ENCODE peak calls at places on chromosome 22, in nine cellular contexts. N, L, V, Z, M, I, G, W and D are unnamed samples.

GRCh38 chr22:32558681-32559355 is 84.2 kb downstream of the FBXO7 start:
- DNase-seq in W (no peak), G (peak), N (peak), V (peak), L (peak), M (no peak), I (no peak), Z (peak), D (no peak)

GRCh38 chr22:32531955-32532818 is 57.6 kb downstream of the FBXO7 start:
- DNase-seq in V (peak), G (no peak), N (peak), W (peak), M (no peak), L (no peak), Z (peak), I (peak), D (no peak)

GRCh38 chr22:46490538-46490937 is 46.9 kb downstream of the CELSR1 start:
- DNase-seq in N (no peak), M (no peak), L (no peak), W (no peak), G (no peak), I (no peak), V (no peak), Z (no peak), D (no peak)

GRCh38 chr22:24390156-24390555 is 37.2 kb upstream of the ADORA2A start:
- DNase-seq in L (no peak), G (no peak), M (no peak), W (no peak), V (no peak), N (no peak), I (no peak), Z (no peak), D (no peak)

GRCh38 chr22:36461665-36462474 is 19.6 kb downstream of the TXN2 start:
- DNase-seq in Z (peak), N (peak), V (peak), W (peak), M (no peak), I (peak), L (peak), G (peak), D (no peak)

GRCh38 chr22:48179571-48180546 is 1417.4 kb downstream of the TBC1D22A start:
- DNase-seq in V (no peak), L (no peak), G (no peak), W (no peak), M (no peak), Z (no peak), N (no peak), I (no peak), D (no peak)

GRCh38 chr22:41280065-41280464 is 5.9 kb downstream of the RANGAP1 start:
- DNase-seq in M (no peak), I (no peak), N (no peak), Z (no peak), G (no peak), W (no peak), V (no peak), L (no peak), D (no peak)

GRCh38 chr22:29272624-29273023 is 4.6 kb downstream of the EWSR1 start:
- DNase-seq in V (no peak), I (no peak), N (no peak), L (no peak), Z (no peak), G (no peak), W (no peak), M (no peak), D (no peak)

GRCh38 chr22:39596601-39597000 is 26.0 kb downstream of the CACNA1I start:
- DNase-seq in I (no peak), W (no peak), Z (no peak), V (no peak), L (no peak), G (no peak), N (no peak), M (no peak), D (no peak)

GRCh38 chr22:42684462-42685195 is 35.4 kb upstream of the CYB5R3 start:
- DNase-seq in V (peak), W (no peak), Z (peak), N (no peak), M (no peak), G (no peak), L (no peak), I (no peak), D (no peak)

DNA sequence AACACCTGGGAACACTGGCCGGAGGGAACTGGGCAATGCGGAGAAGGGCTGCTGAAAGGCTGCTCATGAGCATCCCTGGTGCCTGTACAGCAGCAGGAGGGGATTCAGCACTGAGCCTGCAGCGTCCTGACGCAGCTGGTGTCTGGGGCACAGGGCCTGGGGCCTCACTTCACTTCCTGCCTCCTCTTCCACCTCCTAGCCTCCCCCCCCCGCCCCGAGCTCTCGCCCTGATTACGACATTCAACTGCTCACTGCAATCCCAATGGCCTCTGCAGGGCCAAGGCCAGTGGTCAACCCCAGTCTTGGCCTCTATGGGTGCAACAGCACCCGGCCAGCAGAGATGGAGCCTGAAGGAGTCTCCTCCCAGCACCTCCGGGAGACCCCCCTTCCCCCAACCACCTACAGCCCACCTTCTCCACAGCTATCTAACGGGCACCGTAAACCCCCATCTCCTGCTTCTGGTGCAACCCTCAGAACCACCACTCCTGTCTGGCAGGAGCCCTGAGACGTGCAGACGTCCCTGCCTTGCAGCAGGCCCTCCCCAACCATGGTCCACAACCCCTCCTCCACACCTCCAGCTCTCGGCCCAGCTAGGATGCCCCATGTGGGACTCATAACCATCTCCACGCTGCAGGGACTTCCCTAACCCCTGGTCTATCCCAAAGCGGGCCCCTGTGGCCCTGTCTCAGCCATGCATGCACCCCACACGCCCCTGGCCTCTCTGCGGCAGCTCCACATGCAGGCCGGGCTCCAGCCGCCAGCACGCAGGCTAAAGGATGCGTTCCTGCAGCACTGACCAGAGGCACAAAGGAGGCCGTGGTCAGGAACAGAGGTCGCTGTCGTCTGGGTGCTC is 38.2 kb downstream of the BRD1 start:
- DNase-seq in I (no peak), L (no peak), N (peak), G (no peak), M (peak), Z (peak), V (peak), W (peak), D (no peak)
- TF ChIP-seq POLR2A in I (no peak), L (no peak), N (no peak), G (no peak), M (no peak), Z (no peak), V (no peak), W (no peak), D (no peak)

GRCh38 chr22:38257170-38257569 is 15.6 kb downstream of the TMEM184B start:
- DNase-seq in G (no peak), L (no peak), N (no peak), I (no peak), M (no peak), W (no peak), V (no peak), Z (no peak), D (no peak)
- H3K4me3 ChIP-seq in G (peak), L (no peak), N (peak), I (no peak), M (peak), W (no peak), V (peak), Z (peak), D (peak)

GRCh38 chr22:22936190-22936914 is 48.7 kb downstream of the IGLL5 start:
- DNase-seq in V (no peak), Z (no peak), I (no peak), G (no peak), N (no peak), W (no peak), M (no peak), L (no peak), D (no peak)
- TF ChIP-seq POLR2A in V (no peak), Z (no peak), I (no peak), G (no peak), N (no peak), W (no peak), M (no peak), L (no peak), D (no peak)

DNA sequence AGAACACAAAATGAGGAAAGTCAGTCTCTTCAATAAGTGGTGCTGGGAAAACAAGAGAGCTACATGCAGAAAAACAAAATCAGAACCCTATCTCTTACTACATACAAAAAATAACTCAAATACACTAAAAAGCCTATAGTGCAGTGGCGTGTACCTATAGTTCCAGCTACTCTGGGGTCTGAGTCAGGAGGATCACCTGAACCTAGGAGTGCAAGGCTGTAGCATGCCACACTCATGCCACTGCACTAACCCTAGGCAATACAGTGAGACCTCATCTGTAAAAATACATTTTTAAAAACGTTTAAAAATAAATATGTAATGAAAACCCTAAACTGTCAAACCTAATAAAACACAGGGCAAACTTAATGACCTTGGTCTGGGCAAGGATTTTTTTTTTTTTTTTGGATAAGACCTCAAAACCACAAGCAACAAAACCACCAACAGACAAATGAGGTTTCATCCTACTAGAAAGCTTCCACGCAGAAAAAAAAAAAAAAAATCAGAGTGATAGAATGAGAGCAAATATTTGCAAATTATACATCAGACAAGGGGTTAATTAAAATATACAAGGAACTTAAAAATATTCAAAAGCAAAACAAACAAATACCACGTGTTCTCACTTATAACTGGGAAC is 35.2 kb downstream of the XKR3 start:
- DNase-seq in Z (no peak), V (no peak), I (no peak), G (no peak), M (no peak), L (no peak), W (no peak), N (no peak), D (no peak)
- H3K4me3 ChIP-seq in Z (no peak), V (no peak), I (no peak), G (no peak), M (no peak), L (no peak), W (no peak), N (no peak), D (no peak)

GRCh38 chr22:38494498-38494897 is 11.6 kb downstream of the DDX17 start:
- DNase-seq in V (no peak), Z (no peak), G (no peak), L (no peak), W (no peak), M (no peak), N (no peak), I (no peak), D (no peak)
- TF ChIP-seq POLR2A in V (no peak), Z (no peak), G (no peak), L (no peak), W (no peak), M (no peak), N (no peak), I (no peak), D (no peak)

GRCh38 chr22:20606784-20607128 is 99.3 kb downstream of the MED15 start:
- DNase-seq in Z (no peak), N (no peak), M (no peak), G (no peak), V (no peak), W (no peak), I (no peak), L (no peak), D (no peak)
- H3K4me3 ChIP-seq in Z (no peak), N (no peak), M (no peak), G (no peak), V (no peak), W (no peak), I (no peak), L (no peak), D (no peak)

DNA sequence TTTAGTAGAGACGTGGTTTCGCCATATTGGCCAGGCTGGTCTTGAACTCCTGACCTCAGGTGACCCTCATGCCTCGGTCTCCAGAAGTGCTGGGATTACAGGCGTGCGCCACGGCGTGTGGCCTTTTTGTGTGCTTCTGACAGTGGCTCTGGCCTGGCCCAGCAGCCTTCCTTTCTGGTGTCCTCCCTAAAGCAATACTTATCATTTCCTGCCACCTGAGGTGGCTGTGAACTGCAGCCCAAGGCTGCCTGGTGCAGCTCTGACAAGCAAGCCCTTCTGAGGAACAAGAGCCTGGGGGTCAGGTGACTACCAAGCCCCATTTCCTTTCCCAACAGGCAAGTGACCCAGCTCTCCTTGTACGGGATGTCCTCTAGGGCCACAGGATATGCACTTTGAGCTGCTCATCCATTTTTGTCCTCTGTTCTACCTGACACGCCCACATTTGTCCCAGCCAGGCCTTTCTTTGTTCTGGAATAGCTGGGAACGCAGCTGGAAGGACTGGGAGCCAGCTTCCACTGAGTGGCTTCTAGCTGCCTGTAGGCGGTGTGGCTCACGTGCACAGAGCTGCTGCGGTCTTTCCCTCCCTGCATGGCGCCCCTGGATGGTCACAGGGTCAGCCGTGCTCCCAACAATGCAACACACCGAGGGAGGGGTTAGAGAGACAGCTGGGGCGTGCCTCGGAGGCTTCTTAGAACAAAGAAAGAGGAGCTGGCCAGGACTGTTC is 12.3 kb upstream of the BID start:
- DNase-seq in I (no peak), W (peak), M (no peak), N (peak), V (peak), Z (peak), L (no peak), G (no peak), D (no peak)
- TF ChIP-seq POLR2A in I (no peak), W (no peak), M (no peak), N (no peak), V (no peak), Z (peak), L (no peak), G (no peak), D (no peak)

GRCh38 chr22:38080468-38080846 is 3.5 kb downstream of the SLC16A8 start:
- DNase-seq in G (no peak), N (peak), V (no peak), I (no peak), Z (no peak), M (no peak), W (no peak), L (no peak), D (no peak)
- H3K4me3 ChIP-seq in G (no peak), N (peak), V (no peak), I (no peak), Z (no peak), M (no peak), W (no peak), L (no peak), D (peak)

DNA sequence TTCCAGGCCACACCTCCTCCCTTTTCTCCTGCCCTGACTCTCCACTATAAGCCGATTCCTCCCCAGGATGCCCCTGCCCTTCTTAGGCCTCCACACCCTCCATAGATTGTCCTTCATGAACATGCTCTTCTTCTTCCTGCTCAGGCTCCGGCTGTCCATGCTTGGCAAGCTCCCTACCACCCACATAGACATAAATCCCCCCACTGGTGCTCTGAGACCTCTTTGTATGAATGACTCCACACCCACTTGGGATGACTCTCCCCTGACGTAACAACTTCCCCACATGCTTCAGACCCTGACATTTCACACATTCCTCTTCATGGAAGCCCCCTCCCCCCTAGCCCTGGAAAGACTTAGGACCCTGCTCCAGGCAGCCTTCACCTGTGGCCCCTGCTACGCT is 542.5 kb upstream of the LARGE1 start:
- DNase-seq in Z (no peak), I (no peak), G (no peak), W (no peak), N (no peak), M (no peak), V (no peak), L (no peak), D (no peak)
- TF ChIP-seq POLR2A in Z (no peak), I (no peak), G (no peak), W (no peak), N (no peak), M (no peak), V (no peak), L (no peak), D (no peak)